ENCODE peak calls at places on chromosomes 16 and 17, in eight cellular contexts. One of them, this sample, is unnamed.

GRCh38 chr17:27497696-27498095 is 41.4 kb downstream of the KSR1 start:
- DNase-seq in stimulated activated CD8-positive, alpha-beta memory T cell treated with anti-CD3 and anti-CD28 coated beads, Interleukin-4, amount 100 ng/mL, for 4 hours: no peak
- DNase-seq in omental fat pad: no peak
- DNase-seq in SHP77: no peak
- DNase-seq in GM20000: no peak
- DNase-seq in caudate nucleus: no peak
- DNase-seq in astrocyte of the cerebellum: no peak
- DNase-seq in midbrain: no peak
- DNase-seq in this sample: no peak

GRCh38 chr17:33838281-33838680 is 416.8 kb upstream of the CCL2 start:
- DNase-seq in stimulated activated CD8-positive, alpha-beta memory T cell treated with anti-CD3 and anti-CD28 coated beads, Interleukin-4, amount 100 ng/mL, for 4 hours: no peak
- DNase-seq in omental fat pad: no peak
- DNase-seq in SHP77: no peak
- DNase-seq in GM20000: no peak
- DNase-seq in caudate nucleus: no peak
- DNase-seq in astrocyte of the cerebellum: no peak
- DNase-seq in midbrain: no peak
- DNase-seq in this sample: no peak

GRCh38 chr16:2737895-2738418 is 14.5 kb upstream of the SRRM2 start:
- DNase-seq in stimulated activated CD8-positive, alpha-beta memory T cell treated with anti-CD3 and anti-CD28 coated beads, Interleukin-4, amount 100 ng/mL, for 4 hours: no peak
- DNase-seq in omental fat pad: no peak
- DNase-seq in SHP77: no peak
- DNase-seq in GM20000: no peak
- DNase-seq in caudate nucleus: no peak
- DNase-seq in astrocyte of the cerebellum: no peak
- DNase-seq in midbrain: no peak
- DNase-seq in this sample: no peak

GRCh38 chr17:64459284-64459747 is 10.4 kb downstream of the MILR1 start:
- DNase-seq in stimulated activated CD8-positive, alpha-beta memory T cell treated with anti-CD3 and anti-CD28 coated beads, Interleukin-4, amount 100 ng/mL, for 4 hours: no peak
- DNase-seq in omental fat pad: no peak
- DNase-seq in SHP77: no peak
- DNase-seq in GM20000: no peak
- DNase-seq in caudate nucleus: no peak
- DNase-seq in astrocyte of the cerebellum: peak
- DNase-seq in midbrain: no peak
- DNase-seq in this sample: no peak

GRCh38 chr16:67397812-67398545 is 4.7 kb upstream of the TPPP3 start:
- DNase-seq in stimulated activated CD8-positive, alpha-beta memory T cell treated with anti-CD3 and anti-CD28 coated beads, Interleukin-4, amount 100 ng/mL, for 4 hours: no peak
- DNase-seq in omental fat pad: no peak
- DNase-seq in SHP77: peak
- DNase-seq in GM20000: no peak
- DNase-seq in caudate nucleus: no peak
- DNase-seq in astrocyte of the cerebellum: no peak
- DNase-seq in midbrain: no peak
- DNase-seq in this sample: no peak

GRCh38 chr17:80768936-80769335 is 222.7 kb upstream of the CHMP6 start:
- DNase-seq in stimulated activated CD8-positive, alpha-beta memory T cell treated with anti-CD3 and anti-CD28 coated beads, Interleukin-4, amount 100 ng/mL, for 4 hours: no peak
- DNase-seq in omental fat pad: no peak
- DNase-seq in SHP77: no peak
- DNase-seq in GM20000: no peak
- DNase-seq in caudate nucleus: no peak
- DNase-seq in astrocyte of the cerebellum: no peak
- DNase-seq in midbrain: no peak
- DNase-seq in this sample: no peak

GRCh38 chr16:54194008-54194731 is 92.4 kb downstream of the IRX3 start:
- DNase-seq in stimulated activated CD8-positive, alpha-beta memory T cell treated with anti-CD3 and anti-CD28 coated beads, Interleukin-4, amount 100 ng/mL, for 4 hours: no peak
- DNase-seq in omental fat pad: no peak
- DNase-seq in SHP77: peak
- DNase-seq in GM20000: no peak
- DNase-seq in caudate nucleus: peak
- DNase-seq in astrocyte of the cerebellum: peak
- DNase-seq in midbrain: peak
- DNase-seq in this sample: peak

GRCh38 chr17:2337152-2337810 is at the start of gene SGSM2:
- DNase-seq in stimulated activated CD8-positive, alpha-beta memory T cell treated with anti-CD3 and anti-CD28 coated beads, Interleukin-4, amount 100 ng/mL, for 4 hours: peak
- DNase-seq in omental fat pad: no peak
- DNase-seq in SHP77: peak
- DNase-seq in GM20000: peak
- DNase-seq in caudate nucleus: peak
- DNase-seq in astrocyte of the cerebellum: no peak
- DNase-seq in midbrain: peak
- DNase-seq in this sample: peak

GRCh38 chr16:84503751-84504395 is 586 bp downstream of the MEAK7 start:
- DNase-seq in stimulated activated CD8-positive, alpha-beta memory T cell treated with anti-CD3 and anti-CD28 coated beads, Interleukin-4, amount 100 ng/mL, for 4 hours: no peak
- DNase-seq in omental fat pad: no peak
- DNase-seq in SHP77: no peak
- DNase-seq in GM20000: no peak
- DNase-seq in caudate nucleus: no peak
- DNase-seq in astrocyte of the cerebellum: no peak
- DNase-seq in midbrain: no peak
- DNase-seq in this sample: no peak

GRCh38 chr16:88681084-88681680 is 5.1 kb downstream of the SNAI3 start:
- DNase-seq in stimulated activated CD8-positive, alpha-beta memory T cell treated with anti-CD3 and anti-CD28 coated beads, Interleukin-4, amount 100 ng/mL, for 4 hours: no peak
- DNase-seq in omental fat pad: no peak
- DNase-seq in SHP77: no peak
- DNase-seq in GM20000: peak
- DNase-seq in caudate nucleus: no peak
- DNase-seq in astrocyte of the cerebellum: no peak
- DNase-seq in midbrain: no peak
- DNase-seq in this sample: no peak

This sample was measured in left lung.